ENCODE peak calls at places on chromosome 22, in ten cellular contexts. W is mucosa of descending colon; H is keratinocyte; F is aorta; I is lung; L is lower lobe of right lung; C is upper lobe of left lung; O is HCT116; U is BE2C; G is effector memory CD4-positive, alpha-beta T cell. T is an unnamed sample.

GRCh38 chr22:31096637-31097274 is 10.6 kb downstream of the SELENOM start:
- DNase-seq in H (no peak), G (no peak), W (peak; percentile 48), O (no peak), L (no peak), I (no peak), U (no peak), F (no peak), C (no peak), T (no peak)

GRCh38 chr22:20618488-20618887 is 111.1 kb downstream of the MED15 start:
- DNase-seq in H (no peak), F (no peak), G (no peak), U (no peak), L (no peak), O (no peak), W (no peak), C (no peak), I (no peak), T (no peak)

GRCh38 chr22:44276041-44276440 is 36.7 kb downstream of the SHISAL1 start:
- DNase-seq in F (no peak), H (no peak), O (no peak), C (no peak), W (peak; percentile 23), G (no peak), U (no peak), I (no peak), L (no peak), T (no peak)

GRCh38 chr22:50114221-50114981 is 24.6 kb downstream of the MOV10L1 start:
- DNase-seq in H (no peak), O (no peak), F (no peak), G (no peak), W (no peak), I (peak; percentile 60), L (peak; percentile 78), C (peak; percentile 71), U (no peak), T (no peak)

GRCh38 chr22:17319541-17319940 is 49.7 kb upstream of the CECR2 start:
- DNase-seq in I (no peak), H (no peak), L (no peak), O (no peak), U (no peak), W (no peak), G (no peak), C (no peak), F (no peak), T (no peak)

GRCh38 chr22:29070490-29070889 is 2.3 kb upstream of the KREMEN1 start:
- DNase-seq in H (no peak), G (no peak), F (no peak), L (no peak), U (no peak), O (no peak), W (no peak), I (no peak), C (no peak), T (no peak)

GRCh38 chr22:39178206-39179111 is 26.0 kb upstream of the CBX7 start:
- DNase-seq in F (peak; percentile 70), L (no peak), G (no peak), H (no peak), O (no peak), U (no peak), W (no peak), C (no peak), I (no peak), T (no peak)

GRCh38 chr22:27554106-27554814 is 247.3 kb downstream of the MN1 start:
- DNase-seq in L (no peak), O (no peak), U (no peak), F (no peak), W (no peak), H (no peak), G (no peak), I (peak; percentile 33), C (no peak), T (no peak)

GRCh38 chr22:39959640-39960447 is at the start of gene TMA7B:
- DNase-seq in H (peak; percentile 40), G (no peak), W (peak; percentile 64), O (no peak), I (no peak), F (no peak), U (peak; percentile 79), C (peak; percentile 27), L (no peak), T (peak; percentile 30)

GRCh38 chr22:20319041-20319744 is 667 bp downstream of the DGCR6L start:
- DNase-seq in U (peak; percentile 45), W (peak; percentile 46), G (no peak), H (no peak), L (peak; percentile 46), C (peak; percentile 19), O (no peak), I (peak; percentile 27), F (peak; percentile 68), T (no peak)

GRCh38 chr22:38799265-38800002 is 5.5 kb upstream of the DNAL4 start:
- DNase-seq in U (no peak), I (no peak), F (no peak), H (peak; percentile 13), W (no peak), L (no peak), O (no peak), G (no peak), C (no peak), T (no peak)

GRCh38 chr22:37121887-37122591 is 12.5 kb upstream of the TMPRSS6 start:
- DNase-seq in O (no peak), I (no peak), W (peak; percentile 74), L (no peak), C (peak; percentile 60), G (peak; percentile 91), U (no peak), H (peak; percentile 90), F (no peak), T (peak; percentile 83)

DNA sequence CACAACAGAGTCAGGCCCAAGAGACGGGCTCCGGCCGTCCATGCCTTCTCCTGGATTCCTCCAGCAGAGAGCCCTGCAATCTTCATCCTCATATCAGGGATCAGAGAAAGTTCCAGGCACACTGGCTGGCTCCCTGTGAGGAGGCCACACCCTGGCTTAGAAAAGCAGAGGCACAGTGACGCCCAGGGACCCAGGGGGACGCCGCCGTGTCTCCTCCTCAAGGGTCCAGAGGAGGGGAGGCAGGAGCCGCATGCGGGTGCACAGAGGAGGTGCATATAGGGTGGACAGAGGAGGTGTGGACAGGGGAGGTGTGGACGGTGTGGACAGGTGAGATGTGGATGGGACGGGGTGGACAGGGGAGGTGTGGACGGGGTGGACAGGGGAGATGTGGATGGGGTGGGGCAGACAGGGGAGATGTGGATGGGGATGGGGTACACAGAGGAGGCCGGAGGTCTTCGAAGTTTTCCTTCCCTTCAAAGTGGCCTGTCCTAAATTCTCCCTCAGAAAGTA is 1521.9 kb downstream of the BRD1 start:
- DNase-seq in W (no peak), C (no peak), U (no peak), O (no peak), L (no peak), F (no peak), G (no peak), H (no peak), I (no peak), T (no peak)
- H3K9me3 ChIP-seq in W (no peaks in the 10 kb centered on the region), C (no peaks in the 10 kb centered on the region), U (peaks cover 4% of the 10 kb centered on the region), O (no peaks in the 10 kb centered on the region), L (no peaks in the 10 kb centered on the region), F (no peaks in the 10 kb centered on the region), G (no peaks in the 10 kb centered on the region), H (peaks cover 16% of the 10 kb centered on the region), I (no peaks in the 10 kb centered on the region), T (no peaks in the 10 kb centered on the region)

GRCh38 chr22:21946262-21946925 is 6.3 kb downstream of the PPM1F start:
- DNase-seq in C (no peak), W (no peak), U (no peak), F (no peak), L (no peak), I (no peak), G (no peak), O (no peak), H (no peak), T (no peak)
- H3K9me3 ChIP-seq in C (no peaks in the 10 kb centered on the region), W (no peaks in the 10 kb centered on the region), U (no peaks in the 10 kb centered on the region), F (no peaks in the 10 kb centered on the region), L (no peaks in the 10 kb centered on the region), I (no peaks in the 10 kb centered on the region), G (no peaks in the 10 kb centered on the region), O (no peaks in the 10 kb centered on the region), H (no peaks in the 10 kb centered on the region), T (no peaks in the 10 kb centered on the region)

DNA sequence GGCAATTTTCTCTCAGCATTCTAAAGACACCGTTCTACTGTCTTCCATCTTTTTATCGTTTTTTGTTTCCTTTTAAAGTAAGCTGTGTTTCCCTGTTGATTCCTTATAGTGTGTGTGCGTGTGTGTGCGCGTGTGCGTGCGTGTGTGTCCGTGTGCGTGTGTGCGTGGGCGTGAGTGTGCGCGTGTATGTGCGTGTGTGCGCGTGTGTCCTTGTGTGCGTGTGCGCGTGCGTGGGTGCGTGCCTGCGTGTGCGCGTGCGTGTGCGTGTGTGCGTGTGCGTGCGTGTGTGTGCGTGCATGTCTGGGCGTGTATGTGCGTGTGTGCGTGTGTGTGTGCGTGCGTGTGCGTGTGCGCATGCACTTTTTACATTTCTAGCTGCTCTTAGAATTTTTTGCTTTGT is 1033.7 kb downstream of the BRD1 start:
- DNase-seq in W (no peak), C (no peak), H (no peak), G (no peak), I (no peak), O (no peak), U (no peak), L (no peak), F (no peak), T (no peak)
- H3K9me3 ChIP-seq in W (no peaks in the 10 kb centered on the region), C (no peaks in the 10 kb centered on the region), H (peaks cover 25% of the 10 kb centered on the region), G (no peaks in the 10 kb centered on the region), I (no peaks in the 10 kb centered on the region), O (no peaks in the 10 kb centered on the region), U (no peaks in the 10 kb centered on the region), L (no peaks in the 10 kb centered on the region), F (no peaks in the 10 kb centered on the region), T (no peaks in the 10 kb centered on the region)

DNA sequence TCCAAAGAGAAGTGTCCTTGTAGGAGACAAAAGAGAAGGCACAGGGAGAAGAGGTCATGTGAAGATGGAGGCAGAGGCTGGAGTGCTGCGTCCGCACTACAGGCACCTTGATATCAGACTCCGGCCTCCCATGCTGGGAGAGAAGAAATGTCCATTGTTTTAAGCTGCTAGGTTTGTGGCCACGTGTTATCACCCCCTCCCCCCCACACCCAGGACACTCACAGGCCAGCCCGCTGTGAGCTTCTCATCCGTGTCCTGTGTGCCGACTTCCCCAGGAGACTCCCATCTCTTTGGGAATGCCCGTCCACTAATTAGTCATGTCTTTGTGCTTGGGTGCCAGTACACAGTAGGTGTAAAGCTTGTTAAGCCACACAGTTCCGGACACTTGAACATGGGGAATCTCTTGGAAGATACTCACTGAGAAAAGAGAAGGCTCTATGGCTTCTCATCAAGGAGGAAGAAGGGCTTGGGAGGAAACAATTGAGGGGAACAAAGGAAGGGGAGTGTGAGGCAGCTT is 1234.7 kb downstream of the TBC1D22A start:
- DNase-seq in H (no peak), U (no peak), I (no peak), W (no peak), O (no peak), L (no peak), C (no peak), F (no peak), G (no peak), T (no peak)
- H3K9me3 ChIP-seq in H (peaks cover 7% of the 10 kb centered on the region), U (no peaks in the 10 kb centered on the region), I (no peaks in the 10 kb centered on the region), W (no peaks in the 10 kb centered on the region), O (no peaks in the 10 kb centered on the region), L (no peaks in the 10 kb centered on the region), C (no peaks in the 10 kb centered on the region), F (peaks cover 2% of the 10 kb centered on the region), G (no peaks in the 10 kb centered on the region), T (no peaks in the 10 kb centered on the region)

T was measured in T-helper 17 cell.